ENCODE peak calls at places on chromosomes 4 and X, in five cellular contexts. One of them, this sample, is unnamed.

GRCh38 chr4:101020956-101021355 is 326.4 kb downstream of the PPP3CA start:
- DNase-seq in activated T-cell treated with anti-CD3 and anti-CD28 coated beads, Interleukin-2, amount 50 U/mL, for 48 hours: no peak
- DNase-seq in amniotic stem cell: peak; percentile 7
- DNase-seq in neural crest cell: no peak
- DNase-seq in psoas muscle: no peak
- DNase-seq in this sample: no peak

GRCh38 chr4:122666527-122667245 is 45.8 kb upstream of the IL21 start:
- DNase-seq in amniotic stem cell: peak; percentile 75
- DNase-seq in psoas muscle: no peak
- DNase-seq in activated T-cell treated with anti-CD3 and anti-CD28 coated beads, Interleukin-2, amount 50 U/mL, for 48 hours: no peak
- DNase-seq in neural crest cell: no peak
- DNase-seq in this sample: no peak

GRCh38 chr4:179485781-179486180 is 2043.5 kb upstream of the AGA start:
- DNase-seq in amniotic stem cell: no peak
- DNase-seq in activated T-cell treated with anti-CD3 and anti-CD28 coated beads, Interleukin-2, amount 50 U/mL, for 48 hours: no peak
- DNase-seq in psoas muscle: no peak
- DNase-seq in neural crest cell: no peak
- DNase-seq in this sample: no peak

GRCh38 chrX:153897899-153898298 is 6.6 kb upstream of the AVPR2 start:
- DNase-seq in neural crest cell: no peak
- DNase-seq in psoas muscle: no peak
- DNase-seq in activated T-cell treated with anti-CD3 and anti-CD28 coated beads, Interleukin-2, amount 50 U/mL, for 48 hours: no peak
- DNase-seq in amniotic stem cell: no peak
- DNase-seq in this sample: no peak

GRCh38 chrX:110691446-110691845 is 104.2 kb downstream of the CHRDL1 start:
- DNase-seq in amniotic stem cell: no peak
- DNase-seq in neural crest cell: no peak
- DNase-seq in psoas muscle: no peak
- DNase-seq in activated T-cell treated with anti-CD3 and anti-CD28 coated beads, Interleukin-2, amount 50 U/mL, for 48 hours: no peak
- DNase-seq in this sample: no peak

GRCh38 chr4:142559986-142560385 is 286.1 kb downstream of the INPP4B start:
- DNase-seq in psoas muscle: no peak
- DNase-seq in amniotic stem cell: no peak
- DNase-seq in activated T-cell treated with anti-CD3 and anti-CD28 coated beads, Interleukin-2, amount 50 U/mL, for 48 hours: no peak
- DNase-seq in neural crest cell: no peak
- DNase-seq in this sample: no peak

GRCh38 chr4:138507527-138507926 is 265.4 kb upstream of the SLC7A11 start:
- DNase-seq in psoas muscle: no peak
- DNase-seq in amniotic stem cell: no peak
- DNase-seq in neural crest cell: no peak
- DNase-seq in activated T-cell treated with anti-CD3 and anti-CD28 coated beads, Interleukin-2, amount 50 U/mL, for 48 hours: no peak
- DNase-seq in this sample: no peak

GRCh38 chrX:147476008-147476407 is 435.7 kb upstream of the FMR1 start:
- DNase-seq in activated T-cell treated with anti-CD3 and anti-CD28 coated beads, Interleukin-2, amount 50 U/mL, for 48 hours: no peak
- DNase-seq in neural crest cell: peak; percentile 1
- DNase-seq in psoas muscle: no peak
- DNase-seq in amniotic stem cell: no peak
- DNase-seq in this sample: no peak

GRCh38 chr4:52841707-52842456 is 20.2 kb upstream of the RASL11B start:
- DNase-seq in activated T-cell treated with anti-CD3 and anti-CD28 coated beads, Interleukin-2, amount 50 U/mL, for 48 hours: no peak
- DNase-seq in neural crest cell: no peak
- DNase-seq in amniotic stem cell: no peak
- DNase-seq in psoas muscle: no peak
- DNase-seq in this sample: no peak

GRCh38 chr4:108171541-108172230 is 3.0 kb upstream of the LEF1 start:
- DNase-seq in neural crest cell: peak; percentile 29
- DNase-seq in amniotic stem cell: no peak
- DNase-seq in activated T-cell treated with anti-CD3 and anti-CD28 coated beads, Interleukin-2, amount 50 U/mL, for 48 hours: peak; percentile 76
- DNase-seq in psoas muscle: no peak
- DNase-seq in this sample: no peak

GRCh38 chr4:17103231-17103630 is 204.8 kb upstream of the LDB2 start:
- DNase-seq in psoas muscle: no peak
- DNase-seq in neural crest cell: no peak
- DNase-seq in activated T-cell treated with anti-CD3 and anti-CD28 coated beads, Interleukin-2, amount 50 U/mL, for 48 hours: no peak
- DNase-seq in amniotic stem cell: peak; percentile 52
- DNase-seq in this sample: no peak

GRCh38 chrX:97740886-97741285 is 857.2 kb downstream of the RPA4 start:
- DNase-seq in psoas muscle: no peak
- DNase-seq in neural crest cell: no peak
- DNase-seq in amniotic stem cell: no peak
- DNase-seq in activated T-cell treated with anti-CD3 and anti-CD28 coated beads, Interleukin-2, amount 50 U/mL, for 48 hours: no peak
- DNase-seq in this sample: no peak

GRCh38 chrX:154348114-154348531 is 26.3 kb downstream of the FLNA start:
- DNase-seq in activated T-cell treated with anti-CD3 and anti-CD28 coated beads, Interleukin-2, amount 50 U/mL, for 48 hours: no peak
- DNase-seq in psoas muscle: peak; percentile 35
- DNase-seq in amniotic stem cell: no peak
- DNase-seq in neural crest cell: no peak
- DNase-seq in this sample: no peak

GRCh38 chr4:135365065-135365464 is 1163.5 kb upstream of the PABPC4L start:
- DNase-seq in amniotic stem cell: no peak
- DNase-seq in psoas muscle: no peak
- DNase-seq in activated T-cell treated with anti-CD3 and anti-CD28 coated beads, Interleukin-2, amount 50 U/mL, for 48 hours: no peak
- DNase-seq in neural crest cell: no peak
- DNase-seq in this sample: no peak

GRCh38 chr4:76226418-76226817 is 12.8 kb upstream of the SCARB2 start:
- DNase-seq in activated T-cell treated with anti-CD3 and anti-CD28 coated beads, Interleukin-2, amount 50 U/mL, for 48 hours: no peak
- DNase-seq in neural crest cell: no peak
- DNase-seq in amniotic stem cell: no peak
- DNase-seq in psoas muscle: no peak
- DNase-seq in this sample: no peak

GRCh38 chr4:6938237-6938636 is 28.6 kb downstream of the TBC1D14 start:
- DNase-seq in amniotic stem cell: no peak
- DNase-seq in neural crest cell: no peak
- DNase-seq in psoas muscle: peak; percentile 75
- DNase-seq in activated T-cell treated with anti-CD3 and anti-CD28 coated beads, Interleukin-2, amount 50 U/mL, for 48 hours: no peak
- DNase-seq in this sample: no peak

GRCh38 chr4:176587920-176588319 is 204.8 kb downstream of the VEGFC start:
- DNase-seq in neural crest cell: no peak
- DNase-seq in psoas muscle: no peak
- DNase-seq in amniotic stem cell: no peak
- DNase-seq in activated T-cell treated with anti-CD3 and anti-CD28 coated beads, Interleukin-2, amount 50 U/mL, for 48 hours: no peak
- DNase-seq in this sample: no peak

GRCh38 chr4:154490589-154491340 is 834 bp downstream of the DCHS2 start:
- DNase-seq in neural crest cell: peak; percentile 28
- DNase-seq in activated T-cell treated with anti-CD3 and anti-CD28 coated beads, Interleukin-2, amount 50 U/mL, for 48 hours: peak; percentile 46
- DNase-seq in amniotic stem cell: no peak
- DNase-seq in psoas muscle: peak; percentile 53
- DNase-seq in this sample: no peak

GRCh38 chr4:102713096-102713495 is 47.7 kb downstream of the MANBA start:
- DNase-seq in neural crest cell: no peak
- DNase-seq in activated T-cell treated with anti-CD3 and anti-CD28 coated beads, Interleukin-2, amount 50 U/mL, for 48 hours: no peak
- DNase-seq in amniotic stem cell: no peak
- DNase-seq in psoas muscle: no peak
- DNase-seq in this sample: no peak

GRCh38 chr4:26144526-26145167 is 176.2 kb upstream of the RBPJ start:
- DNase-seq in psoas muscle: no peak
- DNase-seq in activated T-cell treated with anti-CD3 and anti-CD28 coated beads, Interleukin-2, amount 50 U/mL, for 48 hours: no peak
- DNase-seq in neural crest cell: no peak
- DNase-seq in amniotic stem cell: no peak
- DNase-seq in this sample: no peak

GRCh38 chr4:26141916-26142638 is 178.7 kb upstream of the RBPJ start:
- DNase-seq in psoas muscle: peak; percentile 62
- DNase-seq in neural crest cell: no peak
- DNase-seq in activated T-cell treated with anti-CD3 and anti-CD28 coated beads, Interleukin-2, amount 50 U/mL, for 48 hours: no peak
- DNase-seq in amniotic stem cell: no peak
- DNase-seq in this sample: no peak

GRCh38 chr4:128601992-128602695 is 207.4 kb upstream of the JADE1 start:
- DNase-seq in psoas muscle: no peak
- DNase-seq in neural crest cell: no peak
- DNase-seq in activated T-cell treated with anti-CD3 and anti-CD28 coated beads, Interleukin-2, amount 50 U/mL, for 48 hours: no peak
- DNase-seq in amniotic stem cell: no peak
- DNase-seq in this sample: no peak

This sample was measured in GOT3.